ENCODE peak calls at places on chromosome 5, in ten cellular contexts. One of them, this sample, is unnamed.

GRCh38 chr5:63262191-63262981 is 683.8 kb downstream of the LRRC70 start:
- DNase-seq in NCI-H345: no peak
- DNase-seq in ELF-1: no peak
- DNase-seq in EL: peak
- DNase-seq in T follicular helper cell: no peak
- DNase-seq in activated naive CD4-positive, alpha-beta T cell: no peak
- DNase-seq in cardiac fibroblast: peak
- DNase-seq in tibial artery: no peak
- DNase-seq in HT-29: peak
- DNase-seq in DND-41: no peak
- DNase-seq in this sample: no peak

GRCh38 chr5:149561848-149562247 is 10.6 kb upstream of the CSNK1A1 start:
- DNase-seq in NCI-H345: no peak
- DNase-seq in ELF-1: peak
- DNase-seq in EL: peak
- DNase-seq in T follicular helper cell: no peak
- DNase-seq in activated naive CD4-positive, alpha-beta T cell: no peak
- DNase-seq in cardiac fibroblast: peak
- DNase-seq in tibial artery: no peak
- DNase-seq in HT-29: peak
- DNase-seq in DND-41: no peak
- DNase-seq in this sample: no peak

GRCh38 chr5:42951847-42952411 is 88.2 kb downstream of the ANXA2R start:
- DNase-seq in NCI-H345: peak
- DNase-seq in ELF-1: no peak
- DNase-seq in EL: peak
- DNase-seq in T follicular helper cell: peak
- DNase-seq in activated naive CD4-positive, alpha-beta T cell: peak
- DNase-seq in cardiac fibroblast: peak
- DNase-seq in tibial artery: no peak
- DNase-seq in HT-29: no peak
- DNase-seq in DND-41: no peak
- DNase-seq in this sample: no peak

GRCh38 chr5:65126192-65126591 is 355.5 kb downstream of the ADAMTS6 start:
- DNase-seq in NCI-H345: peak
- DNase-seq in ELF-1: peak
- DNase-seq in EL: no peak
- DNase-seq in T follicular helper cell: no peak
- DNase-seq in activated naive CD4-positive, alpha-beta T cell: no peak
- DNase-seq in cardiac fibroblast: peak
- DNase-seq in tibial artery: peak
- DNase-seq in HT-29: no peak
- DNase-seq in DND-41: no peak
- DNase-seq in this sample: peak

GRCh38 chr5:134638760-134639201 is 6.2 kb upstream of the SAR1B start:
- DNase-seq in NCI-H345: no peak
- DNase-seq in ELF-1: no peak
- DNase-seq in EL: no peak
- DNase-seq in T follicular helper cell: no peak
- DNase-seq in activated naive CD4-positive, alpha-beta T cell: no peak
- DNase-seq in cardiac fibroblast: no peak
- DNase-seq in tibial artery: no peak
- DNase-seq in HT-29: peak
- DNase-seq in DND-41: no peak
- DNase-seq in this sample: no peak

GRCh38 chr5:132459031-132459982 is 31.3 kb downstream of the IRF1 start:
- DNase-seq in NCI-H345: no peak
- DNase-seq in ELF-1: no peak
- DNase-seq in EL: peak
- DNase-seq in T follicular helper cell: no peak
- DNase-seq in activated naive CD4-positive, alpha-beta T cell: no peak
- DNase-seq in cardiac fibroblast: peak
- DNase-seq in tibial artery: peak
- DNase-seq in HT-29: peak
- DNase-seq in DND-41: peak
- DNase-seq in this sample: no peak

GRCh38 chr5:91983869-91984268 is 600.8 kb upstream of the ARRDC3 start:
- DNase-seq in NCI-H345: no peak
- DNase-seq in ELF-1: no peak
- DNase-seq in EL: no peak
- DNase-seq in T follicular helper cell: no peak
- DNase-seq in activated naive CD4-positive, alpha-beta T cell: no peak
- DNase-seq in cardiac fibroblast: no peak
- DNase-seq in tibial artery: no peak
- DNase-seq in HT-29: no peak
- DNase-seq in DND-41: no peak
- DNase-seq in this sample: no peak

GRCh38 chr5:172791291-172791690 is 20.3 kb upstream of the DUSP1 start:
- DNase-seq in NCI-H345: no peak
- DNase-seq in ELF-1: no peak
- DNase-seq in EL: no peak
- DNase-seq in T follicular helper cell: no peak
- DNase-seq in activated naive CD4-positive, alpha-beta T cell: no peak
- DNase-seq in cardiac fibroblast: no peak
- DNase-seq in tibial artery: peak
- DNase-seq in HT-29: no peak
- DNase-seq in DND-41: no peak
- DNase-seq in this sample: no peak

GRCh38 chr5:173645437-173645807 is 29.0 kb upstream of the BOD1 start:
- DNase-seq in NCI-H345: no peak
- DNase-seq in ELF-1: peak
- DNase-seq in EL: peak
- DNase-seq in T follicular helper cell: no peak
- DNase-seq in activated naive CD4-positive, alpha-beta T cell: no peak
- DNase-seq in cardiac fibroblast: peak
- DNase-seq in tibial artery: no peak
- DNase-seq in HT-29: no peak
- DNase-seq in DND-41: no peak
- DNase-seq in this sample: peak

GRCh38 chr5:20215257-20215656 is 227.3 kb upstream of the CDH18 start:
- DNase-seq in NCI-H345: no peak
- DNase-seq in ELF-1: no peak
- DNase-seq in EL: no peak
- DNase-seq in T follicular helper cell: no peak
- DNase-seq in activated naive CD4-positive, alpha-beta T cell: no peak
- DNase-seq in cardiac fibroblast: no peak
- DNase-seq in tibial artery: no peak
- DNase-seq in HT-29: no peak
- DNase-seq in DND-41: no peak
- DNase-seq in this sample: no peak

GRCh38 chr5:169904059-169904458 is 76.2 kb downstream of the INSYN2B start:
- DNase-seq in NCI-H345: no peak
- DNase-seq in ELF-1: no peak
- DNase-seq in EL: no peak
- DNase-seq in T follicular helper cell: no peak
- DNase-seq in activated naive CD4-positive, alpha-beta T cell: no peak
- DNase-seq in cardiac fibroblast: peak
- DNase-seq in tibial artery: no peak
- DNase-seq in HT-29: no peak
- DNase-seq in DND-41: no peak
- DNase-seq in this sample: no peak

GRCh38 chr5:115333164-115333563 is 36.7 kb upstream of the CCDC112 start:
- DNase-seq in NCI-H345: no peak
- DNase-seq in ELF-1: peak
- DNase-seq in EL: no peak
- DNase-seq in T follicular helper cell: no peak
- DNase-seq in activated naive CD4-positive, alpha-beta T cell: no peak
- DNase-seq in cardiac fibroblast: peak
- DNase-seq in tibial artery: no peak
- DNase-seq in HT-29: no peak
- DNase-seq in DND-41: peak
- DNase-seq in this sample: peak

GRCh38 chr5:111734013-111734412 is 23.0 kb downstream of the NREP start:
- DNase-seq in NCI-H345: no peak
- DNase-seq in ELF-1: no peak
- DNase-seq in EL: peak
- DNase-seq in T follicular helper cell: no peak
- DNase-seq in activated naive CD4-positive, alpha-beta T cell: no peak
- DNase-seq in cardiac fibroblast: peak
- DNase-seq in tibial artery: no peak
- DNase-seq in HT-29: no peak
- DNase-seq in DND-41: peak
- DNase-seq in this sample: no peak

GRCh38 chr5:139796061-139796806 is 626 bp downstream of the PSD2 start:
- DNase-seq in NCI-H345: no peak
- DNase-seq in ELF-1: no peak
- DNase-seq in EL: no peak
- DNase-seq in T follicular helper cell: no peak
- DNase-seq in activated naive CD4-positive, alpha-beta T cell: peak
- DNase-seq in cardiac fibroblast: no peak
- DNase-seq in tibial artery: no peak
- DNase-seq in HT-29: no peak
- DNase-seq in DND-41: no peak
- DNase-seq in this sample: peak

GRCh38 chr5:180470966-180471582 is 23.1 kb upstream of the CNOT6 start:
- DNase-seq in NCI-H345: peak
- DNase-seq in ELF-1: peak
- DNase-seq in EL: peak
- DNase-seq in T follicular helper cell: peak
- DNase-seq in activated naive CD4-positive, alpha-beta T cell: peak
- DNase-seq in cardiac fibroblast: peak
- DNase-seq in tibial artery: no peak
- DNase-seq in HT-29: peak
- DNase-seq in DND-41: peak
- DNase-seq in this sample: peak

GRCh38 chr5:179697108-179697507 is 1.7 kb upstream of the CANX start:
- DNase-seq in NCI-H345: no peak
- DNase-seq in ELF-1: no peak
- DNase-seq in EL: no peak
- DNase-seq in T follicular helper cell: no peak
- DNase-seq in activated naive CD4-positive, alpha-beta T cell: no peak
- DNase-seq in cardiac fibroblast: no peak
- DNase-seq in tibial artery: no peak
- DNase-seq in HT-29: no peak
- DNase-seq in DND-41: no peak
- DNase-seq in this sample: no peak

GRCh38 chr5:53424691-53425597 is 55.5 kb upstream of the FST start:
- DNase-seq in NCI-H345: no peak
- DNase-seq in ELF-1: peak
- DNase-seq in EL: peak
- DNase-seq in T follicular helper cell: no peak
- DNase-seq in activated naive CD4-positive, alpha-beta T cell: no peak
- DNase-seq in cardiac fibroblast: peak
- DNase-seq in tibial artery: no peak
- DNase-seq in HT-29: no peak
- DNase-seq in DND-41: no peak
- DNase-seq in this sample: no peak

GRCh38 chr5:8923516-8923915 is 622.4 kb downstream of the SEMA5A start:
- DNase-seq in NCI-H345: no peak
- DNase-seq in ELF-1: no peak
- DNase-seq in EL: no peak
- DNase-seq in T follicular helper cell: no peak
- DNase-seq in activated naive CD4-positive, alpha-beta T cell: no peak
- DNase-seq in cardiac fibroblast: no peak
- DNase-seq in tibial artery: no peak
- DNase-seq in HT-29: no peak
- DNase-seq in DND-41: no peak
- DNase-seq in this sample: no peak

GRCh38 chr5:123398058-123398728 is 25.0 kb downstream of the CEP120 start:
- DNase-seq in NCI-H345: no peak
- DNase-seq in ELF-1: no peak
- DNase-seq in EL: no peak
- DNase-seq in T follicular helper cell: no peak
- DNase-seq in activated naive CD4-positive, alpha-beta T cell: no peak
- DNase-seq in cardiac fibroblast: no peak
- DNase-seq in tibial artery: no peak
- DNase-seq in HT-29: no peak
- DNase-seq in DND-41: peak
- DNase-seq in this sample: no peak

GRCh38 chr5:16520806-16521205 is 55.2 kb upstream of the ZNF622 start:
- DNase-seq in NCI-H345: no peak
- DNase-seq in ELF-1: no peak
- DNase-seq in EL: no peak
- DNase-seq in T follicular helper cell: no peak
- DNase-seq in activated naive CD4-positive, alpha-beta T cell: no peak
- DNase-seq in cardiac fibroblast: no peak
- DNase-seq in tibial artery: no peak
- DNase-seq in HT-29: peak
- DNase-seq in DND-41: no peak
- DNase-seq in this sample: no peak

GRCh38 chr5:56053363-56053762 is 58.6 kb upstream of the IL6ST start:
- DNase-seq in NCI-H345: no peak
- DNase-seq in ELF-1: no peak
- DNase-seq in EL: no peak
- DNase-seq in T follicular helper cell: no peak
- DNase-seq in activated naive CD4-positive, alpha-beta T cell: no peak
- DNase-seq in cardiac fibroblast: no peak
- DNase-seq in tibial artery: no peak
- DNase-seq in HT-29: no peak
- DNase-seq in DND-41: no peak
- DNase-seq in this sample: no peak

GRCh38 chr5:151699071-151699901 is 12.6 kb upstream of the SPARC start:
- DNase-seq in NCI-H345: no peak
- DNase-seq in ELF-1: peak
- DNase-seq in EL: peak
- DNase-seq in T follicular helper cell: no peak
- DNase-seq in activated naive CD4-positive, alpha-beta T cell: no peak
- DNase-seq in cardiac fibroblast: peak
- DNase-seq in tibial artery: peak
- DNase-seq in HT-29: no peak
- DNase-seq in DND-41: no peak
- DNase-seq in this sample: no peak

GRCh38 chr5:157107508-157107907 is 1.3 kb downstream of the HAVCR2 start:
- DNase-seq in NCI-H345: no peak
- DNase-seq in ELF-1: no peak
- DNase-seq in EL: no peak
- DNase-seq in T follicular helper cell: no peak
- DNase-seq in activated naive CD4-positive, alpha-beta T cell: no peak
- DNase-seq in cardiac fibroblast: no peak
- DNase-seq in tibial artery: no peak
- DNase-seq in HT-29: no peak
- DNase-seq in DND-41: no peak
- DNase-seq in this sample: no peak